ENCODE peak calls at places on chromosomes 2 and 18, in four cellular contexts. Q is activated CD8-positive, alpha-beta memory T cell treated with anti-CD3 and anti-CD28 coated beads, Interleukin-2, amount 10 ng/mL, durations not matched to agents 7 days and 5 days; S is activated CD4-positive, alpha-beta T cell treated with anti-CD3 and anti-CD28 coated beads, Interleukin-2, amount 10 ng/mL, durations not matched to agents 7 days and 5 days; B is NCI-H1092. T is an unnamed sample.

GRCh38 chr18:50190236-50190635 is 4.7 kb downstream of the MYO5B start:
- DNase-seq in Q (no peak), S (no peak), B (no peak), T (no peak)

GRCh38 chr2:96533292-96534073 is 3.1 kb upstream of the ARID5A start:
- DNase-seq in Q (no peak), S (no peak), B (no peak), T (no peak)

GRCh38 chr18:54240629-54241107 is 16.2 kb upstream of the MBD2 start:
- DNase-seq in Q (no peak), S (no peak), B (no peak), T (no peak)

GRCh38 chr2:36797324-36798070 is 101.0 kb downstream of the VIT start:
- DNase-seq in Q (no peak), S (no peak), B (no peak), T (no peak)

GRCh38 chr18:26473721-26474120 is 74.6 kb downstream of the KCTD1 start:
- DNase-seq in Q (no peak), S (no peak), B (no peak), T (no peak)

GRCh38 chr2:150088538-150088937 is 398.9 kb downstream of the RND3 start:
- DNase-seq in Q (no peak), S (no peak), B (no peak), T (no peak)

GRCh38 chr2:160534996-160535395 is 41.4 kb upstream of the RBMS1 start:
- DNase-seq in Q (no peak), S (no peak), B (no peak), T (no peak)

GRCh38 chr2:20992201-20992711 is 51.6 kb downstream of the APOB start:
- DNase-seq in Q (no peak), S (no peak), B (no peak), T (no peak)

GRCh38 chr2:72913531-72914225 is 3.6 kb upstream of the EMX1 start:
- DNase-seq in Q (peak), S (no peak), B (no peak), T (no peak)

GRCh38 chr18:23093772-23094171 is 41.5 kb upstream of the CABLES1 start:
- DNase-seq in Q (no peak), S (no peak), B (no peak), T (no peak)

GRCh38 chr2:241812730-241813079 is 3.7 kb downstream of the NEU4 start:
- DNase-seq in Q (no peak), S (no peak), B (no peak), T (no peak)

GRCh38 chr2:71474744-71475421 is 21.5 kb downstream of the DYSF start:
- DNase-seq in Q (no peak), S (no peak), B (no peak), T (no peak)